ENCODE peak calls at places on chromosome 10, in eight cellular contexts. One of them, this sample, is unnamed.
A peak's percentile ranks its signal among the peaks of the same experiment; 100 is the strongest.

GRCh38 chr10:24898501-24898900 is 53.9 kb downstream of the PRTFDC1 start:
- DNase-seq in aorta: no peak
- DNase-seq in AG08395: no peak
- DNase-seq in stomach: no peak
- DNase-seq in activated CD4-positive, alpha-beta T cell treated with anti-CD3 and anti-CD28 coated beads, Interleukin-2, amount 10 ng/mL, durations not matched to agents 7 days and 5 days: no peak
- DNase-seq in CD4-positive, alpha-beta T cell: no peak
- DNase-seq in activated T-cell treated with anti-CD3 and anti-CD28 coated beads, Interleukin-2, amount 50 U/mL, for 48 hours: no peak
- DNase-seq in HT1080: no peak
- DNase-seq in this sample: no peak

GRCh38 chr10:61404771-61405170 is 48.4 kb downstream of the TMEM26 start:
- DNase-seq in activated T-cell treated with anti-CD3 and anti-CD28 coated beads, Interleukin-2, amount 50 U/mL, for 48 hours: no peak
- DNase-seq in aorta: no peak
- DNase-seq in AG08395: peak; percentile 25
- DNase-seq in activated CD4-positive, alpha-beta T cell treated with anti-CD3 and anti-CD28 coated beads, Interleukin-2, amount 10 ng/mL, durations not matched to agents 7 days and 5 days: no peak
- DNase-seq in stomach: no peak
- DNase-seq in HT1080: peak; percentile 48
- DNase-seq in CD4-positive, alpha-beta T cell: no peak
- DNase-seq in this sample: no peak

GRCh38 chr10:128522551-128523289 is 396.5 kb upstream of the MKI67 start:
- DNase-seq in HT1080: no peak
- DNase-seq in activated CD4-positive, alpha-beta T cell treated with anti-CD3 and anti-CD28 coated beads, Interleukin-2, amount 10 ng/mL, durations not matched to agents 7 days and 5 days: no peak
- DNase-seq in CD4-positive, alpha-beta T cell: no peak
- DNase-seq in activated T-cell treated with anti-CD3 and anti-CD28 coated beads, Interleukin-2, amount 50 U/mL, for 48 hours: no peak
- DNase-seq in aorta: no peak
- DNase-seq in stomach: no peak
- DNase-seq in AG08395: no peak
- DNase-seq in this sample: no peak

GRCh38 chr10:104351067-104351681 is 2.5 kb upstream of the CFAP58 start:
- DNase-seq in activated CD4-positive, alpha-beta T cell treated with anti-CD3 and anti-CD28 coated beads, Interleukin-2, amount 10 ng/mL, durations not matched to agents 7 days and 5 days: no peak
- DNase-seq in stomach: no peak
- DNase-seq in HT1080: peak; percentile 80
- DNase-seq in CD4-positive, alpha-beta T cell: no peak
- DNase-seq in AG08395: peak; percentile 81
- DNase-seq in activated T-cell treated with anti-CD3 and anti-CD28 coated beads, Interleukin-2, amount 50 U/mL, for 48 hours: no peak
- DNase-seq in aorta: no peak
- DNase-seq in this sample: no peak

GRCh38 chr10:103053659-103054581 is 135.8 kb downstream of the CNNM2 start:
- DNase-seq in activated CD4-positive, alpha-beta T cell treated with anti-CD3 and anti-CD28 coated beads, Interleukin-2, amount 10 ng/mL, durations not matched to agents 7 days and 5 days: peak; percentile 88
- DNase-seq in HT1080: no peak
- DNase-seq in AG08395: peak; percentile 77
- DNase-seq in aorta: peak; percentile 88
- DNase-seq in CD4-positive, alpha-beta T cell: peak; percentile 10
- DNase-seq in stomach: peak; percentile 50
- DNase-seq in activated T-cell treated with anti-CD3 and anti-CD28 coated beads, Interleukin-2, amount 50 U/mL, for 48 hours: peak; percentile 46
- DNase-seq in this sample: peak; percentile 75

GRCh38 chr10:104327745-104328635 is 10.3 kb downstream of the ITPRIP start:
- DNase-seq in stomach: no peak
- DNase-seq in aorta: no peak
- DNase-seq in activated CD4-positive, alpha-beta T cell treated with anti-CD3 and anti-CD28 coated beads, Interleukin-2, amount 10 ng/mL, durations not matched to agents 7 days and 5 days: no peak
- DNase-seq in HT1080: peak; percentile 92
- DNase-seq in AG08395: peak; percentile 67
- DNase-seq in CD4-positive, alpha-beta T cell: no peak
- DNase-seq in activated T-cell treated with anti-CD3 and anti-CD28 coated beads, Interleukin-2, amount 50 U/mL, for 48 hours: no peak
- DNase-seq in this sample: no peak

GRCh38 chr10:75353183-75353582 is 48.4 kb downstream of the ZNF503 start:
- DNase-seq in AG08395: no peak
- DNase-seq in HT1080: no peak
- DNase-seq in activated CD4-positive, alpha-beta T cell treated with anti-CD3 and anti-CD28 coated beads, Interleukin-2, amount 10 ng/mL, durations not matched to agents 7 days and 5 days: no peak
- DNase-seq in activated T-cell treated with anti-CD3 and anti-CD28 coated beads, Interleukin-2, amount 50 U/mL, for 48 hours: no peak
- DNase-seq in CD4-positive, alpha-beta T cell: no peak
- DNase-seq in aorta: no peak
- DNase-seq in stomach: peak; percentile 3
- DNase-seq in this sample: no peak

GRCh38 chr10:78921906-78922305 is 146.9 kb upstream of the ZMIZ1 start:
- DNase-seq in stomach: no peak
- DNase-seq in AG08395: no peak
- DNase-seq in HT1080: peak; percentile 77
- DNase-seq in activated T-cell treated with anti-CD3 and anti-CD28 coated beads, Interleukin-2, amount 50 U/mL, for 48 hours: no peak
- DNase-seq in CD4-positive, alpha-beta T cell: no peak
- DNase-seq in aorta: no peak
- DNase-seq in activated CD4-positive, alpha-beta T cell treated with anti-CD3 and anti-CD28 coated beads, Interleukin-2, amount 10 ng/mL, durations not matched to agents 7 days and 5 days: no peak
- DNase-seq in this sample: no peak

GRCh38 chr10:3852147-3852904 is 67.3 kb upstream of the KLF6 start:
- DNase-seq in activated CD4-positive, alpha-beta T cell treated with anti-CD3 and anti-CD28 coated beads, Interleukin-2, amount 10 ng/mL, durations not matched to agents 7 days and 5 days: peak; percentile 62
- DNase-seq in HT1080: peak; percentile 99
- DNase-seq in stomach: peak; percentile 93
- DNase-seq in AG08395: peak; percentile 82
- DNase-seq in aorta: peak; percentile 85
- DNase-seq in CD4-positive, alpha-beta T cell: no peak
- DNase-seq in activated T-cell treated with anti-CD3 and anti-CD28 coated beads, Interleukin-2, amount 50 U/mL, for 48 hours: peak; percentile 64
- DNase-seq in this sample: no peak

GRCh38 chr10:103278862-103279298 is 1.9 kb downstream of the INA start:
- DNase-seq in stomach: peak; percentile 35
- DNase-seq in CD4-positive, alpha-beta T cell: peak; percentile 16
- DNase-seq in HT1080: no peak
- DNase-seq in activated CD4-positive, alpha-beta T cell treated with anti-CD3 and anti-CD28 coated beads, Interleukin-2, amount 10 ng/mL, durations not matched to agents 7 days and 5 days: peak; percentile 65
- DNase-seq in AG08395: peak; percentile 35
- DNase-seq in activated T-cell treated with anti-CD3 and anti-CD28 coated beads, Interleukin-2, amount 50 U/mL, for 48 hours: peak; percentile 64
- DNase-seq in aorta: peak; percentile 88
- DNase-seq in this sample: peak; percentile 14